ENCODE peak calls at places on chromosomes 7 and 10, in five cellular contexts. One of them, this sample, is unnamed.
A peak's percentile ranks its signal among the peaks of the same experiment; 100 is the strongest.

GRCh38 chr7:141675431-141676210 is 26.3 kb downstream of the DENND11 start:
- DNase-seq in foreskin fibroblast: no peak
- DNase-seq in nephron progenitor cell: no peak
- DNase-seq in epithelial cell of esophagus: peak; percentile 25
- DNase-seq in IMR-90: no peak
- DNase-seq in this sample: no peak

GRCh38 chr7:43799605-43800004 is 41.1 kb downstream of the BLVRA start:
- DNase-seq in IMR-90: no peak
- DNase-seq in nephron progenitor cell: no peak
- DNase-seq in foreskin fibroblast: no peak
- DNase-seq in epithelial cell of esophagus: peak; percentile 75
- DNase-seq in this sample: no peak

GRCh38 chr7:131327049-131327625 is 539 bp upstream of the MKLN1 start:
- DNase-seq in IMR-90: peak; percentile 79
- DNase-seq in epithelial cell of esophagus: peak; percentile 49
- DNase-seq in nephron progenitor cell: no peak
- DNase-seq in foreskin fibroblast: peak; percentile 80
- DNase-seq in this sample: peak; percentile 44

GRCh38 chr7:33346055-33346454 is 216.7 kb downstream of the BBS9 start:
- DNase-seq in IMR-90: no peak
- DNase-seq in epithelial cell of esophagus: no peak
- DNase-seq in nephron progenitor cell: no peak
- DNase-seq in foreskin fibroblast: no peak
- DNase-seq in this sample: no peak

GRCh38 chr7:11212080-11212711 is 238.5 kb downstream of the PHF14 start:
- DNase-seq in IMR-90: peak; percentile 66
- DNase-seq in epithelial cell of esophagus: peak; percentile 72
- DNase-seq in foreskin fibroblast: peak; percentile 77
- DNase-seq in nephron progenitor cell: peak; percentile 50
- DNase-seq in this sample: peak; percentile 49

GRCh38 chr10:113563306-113564088 is 10.6 kb downstream of the HABP2 start:
- DNase-seq in foreskin fibroblast: peak; percentile 83
- DNase-seq in epithelial cell of esophagus: peak; percentile 71
- DNase-seq in nephron progenitor cell: peak; percentile 88
- DNase-seq in IMR-90: peak; percentile 54
- DNase-seq in this sample: peak; percentile 84

GRCh38 chr10:17457083-17457482 is 2.7 kb upstream of the ST8SIA6 start:
- DNase-seq in epithelial cell of esophagus: no peak
- DNase-seq in nephron progenitor cell: no peak
- DNase-seq in IMR-90: no peak
- DNase-seq in foreskin fibroblast: no peak
- DNase-seq in this sample: no peak

GRCh38 chr7:76514926-76515325 is 4.6 kb downstream of the UPK3B start:
- DNase-seq in epithelial cell of esophagus: no peak
- DNase-seq in IMR-90: no peak
- DNase-seq in nephron progenitor cell: no peak
- DNase-seq in foreskin fibroblast: no peak
- DNase-seq in this sample: no peak

GRCh38 chr7:123747620-123748141 is 1.1 kb downstream of the WASL start:
- DNase-seq in nephron progenitor cell: peak; percentile 59
- DNase-seq in IMR-90: peak; percentile 88
- DNase-seq in foreskin fibroblast: peak; percentile 84
- DNase-seq in epithelial cell of esophagus: peak; percentile 88
- DNase-seq in this sample: peak; percentile 56

GRCh38 chr7:467393-467828 is 52.2 kb downstream of the PDGFA start:
- DNase-seq in IMR-90: no peak
- DNase-seq in foreskin fibroblast: no peak
- DNase-seq in epithelial cell of esophagus: no peak
- DNase-seq in nephron progenitor cell: no peak
- DNase-seq in this sample: no peak

GRCh38 chr7:45078199-45078681 is 10.5 kb downstream of the NACAD start:
- DNase-seq in foreskin fibroblast: no peak
- DNase-seq in nephron progenitor cell: no peak
- DNase-seq in epithelial cell of esophagus: no peak
- DNase-seq in IMR-90: no peak
- DNase-seq in this sample: no peak

GRCh38 chr7:123797673-123798526 is 47.1 kb upstream of the HYAL4 start:
- DNase-seq in foreskin fibroblast: peak; percentile 68
- DNase-seq in epithelial cell of esophagus: peak; percentile 96
- DNase-seq in IMR-90: peak; percentile 78
- DNase-seq in nephron progenitor cell: no peak
- DNase-seq in this sample: no peak

GRCh38 chr7:129845972-129846327 is 106.8 kb downstream of the UBE2H start:
- DNase-seq in nephron progenitor cell: no peak
- DNase-seq in foreskin fibroblast: peak; percentile 81
- DNase-seq in epithelial cell of esophagus: peak; percentile 80
- DNase-seq in IMR-90: peak; percentile 91
- DNase-seq in this sample: no peak

GRCh38 chr7:76206633-76207032 is 4.9 kb downstream of the SRRM3 start:
- DNase-seq in IMR-90: peak; percentile 22
- DNase-seq in nephron progenitor cell: no peak
- DNase-seq in foreskin fibroblast: peak; percentile 12
- DNase-seq in epithelial cell of esophagus: no peak
- DNase-seq in this sample: no peak

GRCh38 chr7:55109384-55110167 is 90.8 kb downstream of the EGFR start:
- DNase-seq in foreskin fibroblast: no peak
- DNase-seq in nephron progenitor cell: no peak
- DNase-seq in epithelial cell of esophagus: peak; percentile 98
- DNase-seq in IMR-90: peak; percentile 68
- DNase-seq in this sample: no peak

GRCh38 chr10:92839191-92840085 is 8.9 kb upstream of the EXOC6 start:
- DNase-seq in nephron progenitor cell: peak; percentile 53
- DNase-seq in IMR-90: peak; percentile 91
- DNase-seq in foreskin fibroblast: peak; percentile 62
- DNase-seq in epithelial cell of esophagus: peak; percentile 17
- DNase-seq in this sample: peak; percentile 76

GRCh38 chr10:126731613-126731995 is 61.1 kb upstream of the C10orf90 start:
- DNase-seq in IMR-90: no peak
- DNase-seq in epithelial cell of esophagus: no peak
- DNase-seq in nephron progenitor cell: no peak
- DNase-seq in foreskin fibroblast: no peak
- DNase-seq in this sample: no peak

GRCh38 chr7:13115157-13115772 is 427.8 kb downstream of the ARL4A start:
- DNase-seq in nephron progenitor cell: no peak
- DNase-seq in IMR-90: peak; percentile 16
- DNase-seq in foreskin fibroblast: peak; percentile 30
- DNase-seq in epithelial cell of esophagus: no peak
- DNase-seq in this sample: no peak

GRCh38 chr10:109183366-109183765 is 739.9 kb downstream of the XPNPEP1 start:
- DNase-seq in epithelial cell of esophagus: no peak
- DNase-seq in IMR-90: peak; percentile 72
- DNase-seq in foreskin fibroblast: peak; percentile 56
- DNase-seq in nephron progenitor cell: no peak
- DNase-seq in this sample: no peak

GRCh38 chr10:55367555-55367954 is 566.5 kb upstream of the PCDH15 start:
- DNase-seq in epithelial cell of esophagus: no peak
- DNase-seq in nephron progenitor cell: no peak
- DNase-seq in IMR-90: no peak
- DNase-seq in foreskin fibroblast: no peak
- DNase-seq in this sample: no peak

DNA sequence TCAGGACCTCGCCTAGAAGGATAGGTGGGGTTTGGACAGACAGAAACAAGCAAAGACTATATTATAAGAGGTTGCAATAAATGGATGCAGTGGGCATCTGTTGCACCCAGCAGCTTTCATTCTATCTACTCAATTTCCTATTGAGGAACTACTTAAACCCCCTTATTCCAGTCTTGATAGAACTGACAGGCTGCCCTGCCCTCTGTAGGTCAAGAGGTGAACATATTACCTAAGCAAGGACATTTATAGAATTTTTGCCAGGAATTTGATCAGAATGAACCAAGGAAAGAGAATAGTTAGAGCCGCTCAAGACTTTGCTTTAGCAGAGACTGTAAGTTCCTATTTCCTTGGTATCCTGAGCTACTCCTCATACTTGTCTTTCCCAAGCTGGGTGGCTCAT is 9.5 kb downstream of the VTI1A start:
- DNase-seq in IMR-90: no peak
- DNase-seq in foreskin fibroblast: no peak
- DNase-seq in epithelial cell of esophagus: no peak
- DNase-seq in nephron progenitor cell: no peak
- DNase-seq in this sample: no peak
- TF ChIP-seq CTCF in IMR-90: no peak
- TF ChIP-seq CTCF in foreskin fibroblast: no peak
- TF ChIP-seq CTCF in epithelial cell of esophagus: no peak
- TF ChIP-seq CTCF in nephron progenitor cell: no peak
- TF ChIP-seq CTCF in this sample: peak; percentile 25

GRCh38 chr10:48406204-48406603 is 99.7 kb downstream of the MAPK8 start:
- DNase-seq in IMR-90: peak; percentile 71
- DNase-seq in epithelial cell of esophagus: peak; percentile 92
- DNase-seq in nephron progenitor cell: no peak
- DNase-seq in foreskin fibroblast: peak; percentile 63
- DNase-seq in this sample: no peak
- TF ChIP-seq CTCF in IMR-90: no peak
- TF ChIP-seq CTCF in epithelial cell of esophagus: peak; percentile 46
- TF ChIP-seq CTCF in nephron progenitor cell: no peak
- TF ChIP-seq CTCF in foreskin fibroblast: no peak
- TF ChIP-seq CTCF in this sample: no peak

GRCh38 chr7:117381357-117381756 is 45.9 kb downstream of the ASZ1 start:
- DNase-seq in nephron progenitor cell: no peak
- DNase-seq in foreskin fibroblast: no peak
- DNase-seq in IMR-90: no peak
- DNase-seq in epithelial cell of esophagus: no peak
- DNase-seq in this sample: no peak

GRCh38 chr7:117372073-117372472 is 49.2 kb upstream of the WNT2 start:
- DNase-seq in nephron progenitor cell: no peak
- DNase-seq in foreskin fibroblast: no peak
- DNase-seq in IMR-90: no peak
- DNase-seq in epithelial cell of esophagus: no peak
- DNase-seq in this sample: no peak

GRCh38 chr7:117375380-117375779 is 51.9 kb downstream of the ASZ1 start:
- DNase-seq in nephron progenitor cell: no peak
- DNase-seq in IMR-90: peak; percentile 37
- DNase-seq in foreskin fibroblast: peak; percentile 28
- DNase-seq in epithelial cell of esophagus: peak; percentile 12
- DNase-seq in this sample: no peak
- TF ChIP-seq CTCF in nephron progenitor cell: no peak
- TF ChIP-seq CTCF in IMR-90: peak; percentile 42
- TF ChIP-seq CTCF in foreskin fibroblast: peak; percentile 43
- TF ChIP-seq CTCF in epithelial cell of esophagus: peak; percentile 40
- TF ChIP-seq CTCF in this sample: no peak

GRCh38 chr10:72126184-72126871 is 38.0 kb upstream of the SPOCK2 start:
- DNase-seq in nephron progenitor cell: no peak
- DNase-seq in epithelial cell of esophagus: peak; percentile 50
- DNase-seq in foreskin fibroblast: peak; percentile 78
- DNase-seq in IMR-90: peak; percentile 75
- DNase-seq in this sample: no peak
- TF ChIP-seq CTCF in nephron progenitor cell: no peak
- TF ChIP-seq CTCF in epithelial cell of esophagus: peak; percentile 52
- TF ChIP-seq CTCF in foreskin fibroblast: peak; percentile 45
- TF ChIP-seq CTCF in IMR-90: peak; percentile 67
- TF ChIP-seq CTCF in this sample: no peak

DNA sequence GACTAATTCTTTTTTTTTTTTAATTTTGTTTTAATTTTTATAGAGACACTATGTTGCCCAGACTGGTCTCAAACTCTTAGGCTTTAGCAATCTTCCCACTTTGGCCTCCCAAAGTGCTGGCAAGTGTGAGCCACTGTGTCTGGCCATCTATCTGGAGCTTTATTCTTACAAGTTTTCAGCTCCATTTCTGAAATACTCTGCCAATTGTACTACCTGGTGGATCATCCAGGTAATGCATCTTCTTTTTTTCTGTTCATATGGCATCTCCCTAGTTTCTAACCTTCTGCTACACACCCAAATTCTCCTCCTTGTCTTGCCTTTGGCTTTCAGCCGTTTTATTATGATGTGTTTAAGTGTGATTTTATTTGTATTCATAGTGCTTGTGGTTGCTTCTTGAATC is 40.2 kb downstream of the ZNF365 start:
- DNase-seq in IMR-90: no peak
- DNase-seq in foreskin fibroblast: peak; percentile 22
- DNase-seq in nephron progenitor cell: no peak
- DNase-seq in epithelial cell of esophagus: peak; percentile 47
- DNase-seq in this sample: no peak
- TF ChIP-seq CTCF in IMR-90: no peak
- TF ChIP-seq CTCF in foreskin fibroblast: no peak
- TF ChIP-seq CTCF in nephron progenitor cell: no peak
- TF ChIP-seq CTCF in epithelial cell of esophagus: peak; percentile 46
- TF ChIP-seq CTCF in this sample: peak; percentile 46

GRCh38 chr10:119297207-119297968 is 90.0 kb downstream of the GRK5 start:
- DNase-seq in IMR-90: peak; percentile 64
- DNase-seq in nephron progenitor cell: no peak
- DNase-seq in epithelial cell of esophagus: no peak
- DNase-seq in foreskin fibroblast: no peak
- DNase-seq in this sample: no peak

GRCh38 chr10:119302172-119302571 is 94.8 kb downstream of the GRK5 start:
- DNase-seq in IMR-90: no peak
- DNase-seq in nephron progenitor cell: no peak
- DNase-seq in foreskin fibroblast: no peak
- DNase-seq in epithelial cell of esophagus: no peak
- DNase-seq in this sample: no peak

GRCh38 chr10:119298788-119299187 is 91.4 kb downstream of the GRK5 start:
- DNase-seq in foreskin fibroblast: no peak
- DNase-seq in nephron progenitor cell: no peak
- DNase-seq in IMR-90: no peak
- DNase-seq in epithelial cell of esophagus: no peak
- DNase-seq in this sample: no peak

GRCh38 chr10:119301397-119301796 is 94.0 kb downstream of the GRK5 start:
- DNase-seq in nephron progenitor cell: no peak
- DNase-seq in foreskin fibroblast: no peak
- DNase-seq in epithelial cell of esophagus: no peak
- DNase-seq in IMR-90: peak; percentile 24
- DNase-seq in this sample: no peak

DNA sequence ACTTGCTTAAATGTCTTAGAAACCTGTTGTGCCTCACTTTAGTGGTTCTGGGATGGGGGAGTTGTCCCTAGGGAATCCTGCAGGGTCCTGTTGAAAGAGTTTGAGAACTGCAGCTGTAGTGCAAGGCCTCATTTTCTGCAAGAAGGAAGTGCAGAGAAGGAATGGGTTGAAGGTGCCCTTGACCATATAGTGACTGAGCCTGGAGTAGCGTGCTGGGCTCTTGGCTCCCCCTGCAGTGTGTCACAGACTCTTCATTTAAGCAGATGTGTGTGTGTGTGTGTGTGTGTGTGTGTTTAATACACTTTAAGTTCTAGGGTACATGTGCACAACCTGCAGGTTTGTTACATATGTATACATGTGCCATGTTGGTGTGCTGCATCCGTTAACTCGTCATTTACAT is 92.2 kb downstream of the GRK5 start:
- DNase-seq in IMR-90: no peak
- DNase-seq in nephron progenitor cell: no peak
- DNase-seq in epithelial cell of esophagus: no peak
- DNase-seq in foreskin fibroblast: no peak
- DNase-seq in this sample: no peak
- TF ChIP-seq CTCF in IMR-90: no peak
- TF ChIP-seq CTCF in nephron progenitor cell: no peak
- TF ChIP-seq CTCF in epithelial cell of esophagus: no peak
- TF ChIP-seq CTCF in foreskin fibroblast: no peak
- TF ChIP-seq CTCF in this sample: no peak